ENCODE peak calls at places on chromosomes 7 and 10, in four cellular contexts. L is NB4, V is colonic mucosa, U is mesothelial cell of epicardium. Z is an unnamed sample.

GRCh38 chr7:106421181-106421762 is 136.5 kb upstream of the NAMPT start:
- DNase-seq in L (peak; percentile 82), V (peak; percentile 58), U (no peak), Z (no peak)

GRCh38 chr10:69067189-69067588 is 20.7 kb upstream of the SRGN start:
- DNase-seq in L (no peak), V (no peak), U (no peak), Z (no peak)

GRCh38 chr10:30002438-30003266 is 56.7 kb downstream of the JCAD start:
- DNase-seq in L (peak; percentile 75), V (peak; percentile 69), U (peak; percentile 58), Z (peak; percentile 90)

GRCh38 chr10:33052915-33053810 is 95.1 kb upstream of the ITGB1 start:
- DNase-seq in L (no peak), V (no peak), U (no peak), Z (no peak)

GRCh38 chr7:51458693-51459092 is 142.1 kb upstream of the COBL start:
- DNase-seq in L (no peak), V (no peak), U (no peak), Z (no peak)

GRCh38 chr7:132072873-132073272 is 503.4 kb downstream of the PLXNA4 start:
- DNase-seq in L (peak; percentile 49), V (no peak), U (no peak), Z (no peak)

GRCh38 chr10:125060486-125060850 is 99.9 kb downstream of the CTBP2 start:
- DNase-seq in L (no peak), V (no peak), U (no peak), Z (no peak)

GRCh38 chr10:98269435-98269912 is 1.5 kb upstream of the LOXL4 start:
- DNase-seq in L (no peak), V (peak; percentile 59), U (no peak), Z (peak; percentile 90)

GRCh38 chr10:13788701-13789447 is 202.1 kb downstream of the PRPF18 start:
- DNase-seq in L (no peak), V (no peak), U (no peak), Z (no peak)

GRCh38 chr7:34759477-34760125 is 101.6 kb downstream of the NPSR1 start:
- DNase-seq in L (peak; percentile 51), V (no peak), U (no peak), Z (no peak)

GRCh38 chr7:141558544-141559183 is 7.5 kb downstream of the AGK start:
- DNase-seq in L (no peak), V (no peak), U (no peak), Z (no peak)

GRCh38 chr7:116998567-116998966 is 45.3 kb downstream of the ST7 start:
- DNase-seq in L (no peak), V (no peak), U (no peak), Z (no peak)

GRCh38 chr7:158063850-158064610 is 523.6 kb downstream of the PTPRN2 start:
- DNase-seq in L (no peak), V (no peak), U (no peak), Z (no peak)

GRCh38 chr10:32957341-32958084 is 517 bp downstream of the ITGB1 start:
- DNase-seq in L (peak; percentile 64), V (peak; percentile 54), U (peak; percentile 34), Z (peak; percentile 86)

GRCh38 chr7:49102413-49102812 is 178.1 kb downstream of the CDC14C start:
- DNase-seq in L (no peak), V (no peak), U (no peak), Z (no peak)

GRCh38 chr10:133117688-133118071 is 30.0 kb downstream of the ADGRA1 start:
- DNase-seq in L (no peak), V (no peak), U (no peak), Z (no peak)

GRCh38 chr10:132468201-132468600 is 69.4 kb upstream of the INPP5A start:
- DNase-seq in L (no peak), V (no peak), U (no peak), Z (no peak)

GRCh38 chr7:151017953-151018420 is 6.3 kb downstream of the ATG9B start:
- DNase-seq in L (peak; percentile 81), V (peak; percentile 79), U (peak; percentile 73), Z (peak; percentile 92)

GRCh38 chr7:151016505-151016904 is 7.8 kb downstream of the ATG9B start:
- DNase-seq in L (no peak), V (no peak), U (no peak), Z (no peak)

GRCh38 chr7:151015967-151016366 is 8.3 kb downstream of the ATG9B start:
- DNase-seq in L (no peak), V (no peak), U (no peak), Z (no peak)

GRCh38 chr7:151017370-151017952 is 6.8 kb downstream of the ATG9B start:
- DNase-seq in L (no peak), V (no peak), U (no peak), Z (no peak)

GRCh38 chr7:151016942-151017341 is 7.4 kb downstream of the ATG9B start:
- DNase-seq in L (no peak), V (no peak), U (no peak), Z (no peak)
- TF ChIP-seq CTCF in L (no peak), V (no peak), U (no peak), Z (no peak)

GRCh38 chr10:106278385-106278784 is 886.1 kb downstream of the SORCS1 start:
- DNase-seq in L (no peak), V (no peak), U (no peak), Z (no peak)
- TF ChIP-seq CTCF in L (no peak), V (no peak), U (no peak), Z (no peak)

DNA sequence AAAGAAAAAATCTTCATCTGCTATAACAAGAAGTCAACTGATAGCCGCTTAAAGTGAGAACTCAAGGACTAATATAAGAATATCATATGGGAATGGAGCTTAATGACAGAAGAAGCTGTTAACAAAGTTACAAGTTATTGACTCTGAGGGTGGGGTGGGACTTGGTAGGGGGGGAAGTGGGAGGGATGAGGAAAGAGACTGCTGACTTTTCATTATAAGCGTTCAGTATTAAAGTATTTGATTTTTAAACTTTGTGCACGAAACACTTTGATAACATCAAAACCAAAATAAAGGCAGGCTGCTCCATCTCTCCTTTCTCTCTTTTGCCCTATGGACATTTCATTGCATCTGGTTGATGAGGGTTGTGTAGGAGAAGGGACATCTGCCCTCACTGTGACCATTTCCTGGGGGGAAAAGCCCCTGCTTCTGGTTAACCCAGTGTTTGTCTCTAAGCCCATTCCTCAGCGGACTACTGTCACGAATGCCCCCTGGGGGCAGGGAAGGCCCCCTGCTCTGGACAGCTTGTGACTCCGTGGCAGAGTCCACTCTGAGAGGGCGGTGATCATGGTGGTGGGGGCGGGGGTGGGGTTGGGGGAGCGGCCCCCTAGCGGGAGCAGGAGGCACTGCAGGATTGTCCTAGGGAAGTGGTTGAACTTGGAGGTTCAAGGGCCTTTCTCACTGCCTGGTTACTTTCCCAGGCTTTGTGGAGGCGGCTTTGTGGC is 17.4 kb downstream of the SLC13A4 start:
- DNase-seq in L (peak; percentile 54), V (no peak), U (no peak), Z (no peak)
- TF ChIP-seq CTCF in L (peak; percentile 67), V (peak; percentile 50), U (peak; percentile 73), Z (peak; percentile 64)

GRCh38 chr7:27377988-27378387 is 135.4 kb downstream of the EVX1 start:
- DNase-seq in L (no peak), V (no peak), U (no peak), Z (no peak)
- TF ChIP-seq CTCF in L (peak; percentile 22), V (no peak), U (no peak), Z (peak; percentile 7)